ENCODE peak calls at places on chromosome 17, in ten cellular contexts. E, T, C, K, V, I, M, Q, A and R are unnamed samples.

GRCh38 chr17:59287452-59287851 is 44.0 kb upstream of the YPEL2 start:
- DNase-seq in E (no peak), T (no peak), C (peak; percentile 32), K (no peak), V (no peak), I (no peak), M (no peak), Q (no peak), A (no peak), R (no peak)

GRCh38 chr17:17044846-17045561 is 2.7 kb downstream of the MPRIP start:
- DNase-seq in E (no peak), T (peak; percentile 26), C (peak; percentile 31), K (peak; percentile 74), V (no peak), I (peak; percentile 35), M (no peak), Q (no peak), A (peak; percentile 70), R (no peak)

GRCh38 chr17:6775871-6776405 is at the start of gene FBXO39:
- DNase-seq in E (no peak), T (no peak), C (no peak), K (no peak), V (no peak), I (no peak), M (peak; percentile 74), Q (no peak), A (no peak), R (peak; percentile 84)

GRCh38 chr17:1033503-1033902 is 36.6 kb downstream of the TIMM22 start:
- DNase-seq in E (no peak), T (no peak), C (no peak), K (no peak), V (no peak), I (no peak), M (no peak), Q (no peak), A (no peak), R (no peak)

GRCh38 chr17:27974531-27975145 is 67.8 kb upstream of the NLK start:
- DNase-seq in E (no peak), T (no peak), C (no peak), K (no peak), V (no peak), I (no peak), M (no peak), Q (no peak), A (no peak), R (no peak)

GRCh38 chr17:61757168-61757567 is 106.2 kb downstream of the BRIP1 start:
- DNase-seq in E (no peak), T (no peak), C (no peak), K (no peak), V (no peak), I (peak; percentile 34), M (no peak), Q (no peak), A (no peak), R (no peak)

GRCh38 chr17:51640108-51640622 is 379.8 kb downstream of the UTP18 start:
- DNase-seq in E (no peak), T (no peak), C (peak; percentile 15), K (no peak), V (no peak), I (no peak), M (no peak), Q (peak; percentile 16), A (no peak), R (no peak)

GRCh38 chr17:2214887-2215615 is 88.5 kb downstream of the SMG6 start:
- DNase-seq in E (peak; percentile 36), T (no peak), C (no peak), K (peak; percentile 85), V (no peak), I (no peak), M (no peak), Q (no peak), A (no peak), R (no peak)

GRCh38 chr17:80513892-80514291 is 30.7 kb upstream of the RPTOR start:
- DNase-seq in E (no peak), T (no peak), C (no peak), K (no peak), V (no peak), I (no peak), M (no peak), Q (no peak), A (no peak), R (no peak)

DNA sequence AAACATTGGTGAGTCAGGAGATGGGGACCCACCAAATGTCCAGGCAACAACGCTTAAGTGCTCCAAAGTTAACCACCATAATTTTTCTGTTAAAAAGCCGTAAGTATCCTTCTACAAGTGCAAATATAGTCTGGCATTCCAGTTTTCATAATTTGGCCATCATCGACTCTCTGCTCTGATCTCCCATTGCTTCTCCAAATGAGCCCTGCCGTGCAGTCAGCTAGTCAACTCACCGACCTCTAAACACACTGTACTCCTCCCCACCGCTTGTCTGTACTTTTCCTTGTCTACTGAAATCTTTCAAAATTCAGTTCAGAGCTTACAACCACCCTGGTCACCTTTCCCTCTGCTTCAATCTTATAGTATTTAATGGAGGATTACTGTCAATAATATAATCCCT is 52.6 kb upstream of the SLC25A19 start:
- DNase-seq in E (no peak), T (no peak), C (peak; percentile 24), K (no peak), V (no peak), I (no peak), M (no peak), Q (no peak), A (no peak), R (no peak)
- TF ChIP-seq POLR2AphosphoS5 in E (no peak), T (no peak), C (no peak), K (no peak), V (no peak), I (no peak), M (no peak), Q (no peak), A (no peak), R (no peak)

GRCh38 chr17:83193336-83194188 is 114.2 kb downstream of the METRNL start:
- DNase-seq in E (peak; percentile 8), T (peak; percentile 23), C (no peak), K (peak; percentile 69), V (no peak), I (no peak), M (no peak), Q (no peak), A (peak; percentile 78), R (no peak)

GRCh38 chr17:83194189-83194565 is 114.8 kb downstream of the METRNL start:
- DNase-seq in E (peak; percentile 7), T (no peak), C (no peak), K (peak; percentile 64), V (no peak), I (no peak), M (no peak), Q (no peak), A (peak; percentile 74), R (peak; percentile 32)

GRCh38 chr17:83196088-83196765 is 116.8 kb downstream of the METRNL start:
- DNase-seq in E (no peak), T (no peak), C (no peak), K (peak; percentile 71), V (no peak), I (no peak), M (no peak), Q (no peak), A (peak; percentile 82), R (peak; percentile 27)

GRCh38 chr17:83195330-83196087 is 116.1 kb downstream of the METRNL start:
- DNase-seq in E (no peak), T (peak; percentile 77), C (no peak), K (peak; percentile 69), V (no peak), I (no peak), M (no peak), Q (no peak), A (peak; percentile 89), R (peak; percentile 79)

DNA sequence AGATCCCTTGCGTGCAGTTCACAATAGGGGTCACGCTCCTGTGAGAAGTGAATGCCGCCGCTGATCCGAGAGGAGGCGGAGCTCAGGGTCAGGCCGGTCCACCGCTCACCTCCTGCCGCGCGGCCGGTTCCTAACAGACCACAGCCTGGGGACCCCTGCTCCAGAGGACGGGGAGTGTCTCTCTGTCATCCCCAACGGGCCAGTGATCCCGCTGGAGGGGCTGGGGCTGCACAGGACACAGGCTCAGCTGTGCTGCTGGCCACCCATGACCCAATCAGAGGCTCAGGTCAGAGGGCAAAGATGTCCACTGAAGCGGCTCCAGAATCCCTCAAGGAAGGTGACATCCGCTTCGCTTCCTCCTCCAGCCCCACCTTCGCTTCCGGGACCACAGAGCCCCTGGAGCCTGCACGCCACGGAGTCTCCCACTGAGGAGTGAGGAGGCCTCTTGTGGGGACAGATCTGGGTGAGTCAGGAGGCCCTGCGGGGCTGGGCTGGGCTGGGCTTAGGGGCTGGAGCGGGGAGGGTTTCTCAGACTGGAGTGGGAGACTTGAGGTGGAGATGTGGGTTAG is 115.4 kb downstream of the METRNL start:
- DNase-seq in E (no peak), T (no peak), C (no peak), K (peak; percentile 63), V (no peak), I (no peak), M (no peak), Q (no peak), A (peak; percentile 80), R (peak; percentile 72)
- TF ChIP-seq EP300 in E (no peak), T (no peak), C (no peak), K (no peak), V (no peak), I (no peak), M (no peak), Q (no peak), A (no peak), R (no peak)

GRCh38 chr17:82752371-82753200 is 721 bp downstream of the TBCD start:
- DNase-seq in E (peak; percentile 39), T (no peak), C (peak; percentile 58), K (peak; percentile 73), V (no peak), I (no peak), M (no peak), Q (no peak), A (no peak), R (no peak)

GRCh38 chr17:82751571-82752370 is at the start of gene TBCD:
- DNase-seq in E (peak; percentile 89), T (peak; percentile 87), C (peak; percentile 92), K (peak; percentile 95), V (peak; percentile 38), I (peak; percentile 23), M (peak; percentile 96), Q (peak; percentile 71), A (peak; percentile 93), R (peak; percentile 88)

GRCh38 chr17:82753201-82753464 is 1.3 kb downstream of the TBCD start:
- DNase-seq in E (no peak), T (no peak), C (peak; percentile 34), K (no peak), V (no peak), I (no peak), M (no peak), Q (no peak), A (no peak), R (no peak)

GRCh38 chr17:82750241-82750905 is 1.5 kb upstream of the TBCD start:
- DNase-seq in E (no peak), T (no peak), C (no peak), K (no peak), V (no peak), I (no peak), M (no peak), Q (no peak), A (no peak), R (no peak)

GRCh38 chr17:82751171-82751570 is 694 bp upstream of the TBCD start:
- DNase-seq in E (peak; percentile 22), T (no peak), C (no peak), K (no peak), V (no peak), I (no peak), M (no peak), Q (no peak), A (no peak), R (no peak)
- TF ChIP-seq POLR2A in E (no peak), T (no peak), C (no peak), K (no peak), V (no peak), I (no peak), M (no peak), Q (no peak), A (no peak), R (no peak)

GRCh38 chr17:21033350-21033749 is 9.5 kb downstream of the USP22 start:
- DNase-seq in E (no peak), T (no peak), C (peak; percentile 39), K (no peak), V (no peak), I (no peak), M (no peak), Q (no peak), A (no peak), R (no peak)
- TF ChIP-seq POLR2AphosphoS5 in E (no peak), T (no peak), C (no peak), K (no peak), V (no peak), I (peak; percentile 29), M (no peak), Q (no peak), A (no peak), R (no peak)